ENCODE peak calls at places on chromosomes 16 and 17, in four cellular contexts. One of them, this sample, is unnamed.

GRCh38 chr16:73232555-73233422 is 184.9 kb upstream of the ZFHX3 start:
- DNase-seq in IMR-90: peak; percentile 100
- DNase-seq in fibroblast of lung: peak; percentile 97
- DNase-seq in H9: peak; percentile 49
- DNase-seq in this sample: no peak

GRCh38 chr16:4403133-4403949 is 13.1 kb downstream of the CORO7 start:
- DNase-seq in IMR-90: no peak
- DNase-seq in fibroblast of lung: no peak
- DNase-seq in H9: no peak
- DNase-seq in this sample: no peak

GRCh38 chr16:5479925-5480324 is 382.3 kb upstream of the EEF2KMT start:
- DNase-seq in IMR-90: no peak
- DNase-seq in fibroblast of lung: no peak
- DNase-seq in H9: no peak
- DNase-seq in this sample: no peak

GRCh38 chr16:66728117-66728787 is 23.2 kb downstream of the DYNC1LI2 start:
- DNase-seq in IMR-90: peak; percentile 67
- DNase-seq in fibroblast of lung: peak; percentile 62
- DNase-seq in H9: no peak
- DNase-seq in this sample: no peak

GRCh38 chr16:48499822-48500440 is 110.0 kb downstream of the N4BP1 start:
- DNase-seq in IMR-90: peak; percentile 93
- DNase-seq in fibroblast of lung: peak; percentile 94
- DNase-seq in H9: no peak
- DNase-seq in this sample: no peak

GRCh38 chr16:1793578-1794220 is at the start of gene IGFALS:
- DNase-seq in IMR-90: no peak
- DNase-seq in fibroblast of lung: no peak
- DNase-seq in H9: no peak
- DNase-seq in this sample: no peak

GRCh38 chr16:9843424-9844013 is 338.7 kb downstream of the GRIN2A start:
- DNase-seq in IMR-90: no peak
- DNase-seq in fibroblast of lung: peak; percentile 49
- DNase-seq in H9: no peak
- DNase-seq in this sample: no peak

GRCh38 chr17:67322039-67322787 is 44.2 kb downstream of the PSMD12 start:
- DNase-seq in IMR-90: no peak
- DNase-seq in fibroblast of lung: no peak
- DNase-seq in H9: peak; percentile 90
- DNase-seq in this sample: no peak

GRCh38 chr17:3986939-3987335 is 22.7 kb upstream of the ATP2A3 start:
- DNase-seq in IMR-90: no peak
- DNase-seq in fibroblast of lung: no peak
- DNase-seq in H9: no peak
- DNase-seq in this sample: no peak

GRCh38 chr17:60128171-60128859 is 21.5 kb upstream of the CA4 start:
- DNase-seq in IMR-90: no peak
- DNase-seq in fibroblast of lung: no peak
- DNase-seq in H9: no peak
- DNase-seq in this sample: no peak

GRCh38 chr17:61338874-61339478 is 60.7 kb upstream of the TBX2 start:
- DNase-seq in IMR-90: no peak
- DNase-seq in fibroblast of lung: no peak
- DNase-seq in H9: no peak
- DNase-seq in this sample: no peak

GRCh38 chr17:58120195-58120822 is 27.9 kb upstream of the OR4D1 start:
- DNase-seq in IMR-90: peak; percentile 66
- DNase-seq in fibroblast of lung: peak; percentile 54
- DNase-seq in H9: peak; percentile 78
- DNase-seq in this sample: peak; percentile 44

GRCh38 chr17:75915268-75915667 is 10.6 kb upstream of the MRPL38 start:
- DNase-seq in IMR-90: no peak
- DNase-seq in fibroblast of lung: no peak
- DNase-seq in H9: no peak
- DNase-seq in this sample: no peak

DNA sequence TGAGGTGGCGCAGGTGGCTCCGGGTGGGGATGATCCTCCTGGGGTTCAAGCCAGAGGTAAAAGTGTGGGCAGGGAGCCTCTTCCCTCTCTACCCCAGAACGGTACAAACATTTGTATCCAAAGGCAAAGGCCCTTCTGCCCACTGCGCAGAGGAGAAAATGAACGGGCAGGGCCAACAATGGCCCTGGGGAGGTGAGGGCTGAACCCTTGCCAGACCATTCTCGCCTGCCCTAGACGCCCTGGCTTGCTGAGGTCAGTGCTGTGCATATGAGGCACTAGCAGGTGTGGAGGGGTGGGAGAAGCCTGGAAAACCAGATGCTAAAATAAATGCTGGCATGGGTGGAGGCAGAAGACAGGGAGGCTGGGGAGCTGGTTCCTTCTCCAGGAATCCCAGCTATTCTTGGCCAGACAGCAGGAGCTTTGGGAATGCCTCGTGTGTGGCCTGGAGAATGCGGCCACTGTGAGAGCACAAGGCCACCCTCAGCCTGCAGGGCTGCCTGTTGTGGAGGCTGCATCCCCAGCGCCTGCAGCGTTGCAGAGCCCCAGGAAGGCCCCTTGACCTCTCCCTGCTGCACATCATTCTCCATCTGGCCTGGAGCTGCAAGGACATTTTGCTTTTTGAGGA is 4.5 kb downstream of the C17orf50 start:
- DNase-seq in IMR-90: no peak
- DNase-seq in fibroblast of lung: no peak
- DNase-seq in H9: no peak
- DNase-seq in this sample: no peak
- H2AFZ ChIP-seq in IMR-90: peak overlapping the region; percentile 43
- H2AFZ ChIP-seq in fibroblast of lung: no peak overlapping the region
- H2AFZ ChIP-seq in H9: no peak overlapping the region
- H2AFZ ChIP-seq in this sample: no peak overlapping the region

GRCh38 chr17:82961366-82962162 is 117.8 kb upstream of the METRNL start:
- DNase-seq in IMR-90: no peak
- DNase-seq in fibroblast of lung: no peak
- DNase-seq in H9: peak; percentile 26
- DNase-seq in this sample: no peak

GRCh38 chr17:82964851-82965341 is 114.5 kb upstream of the METRNL start:
- DNase-seq in IMR-90: no peak
- DNase-seq in fibroblast of lung: no peak
- DNase-seq in H9: peak; percentile 31
- DNase-seq in this sample: no peak

GRCh38 chr17:82965371-82965770 is 114.0 kb upstream of the METRNL start:
- DNase-seq in IMR-90: no peak
- DNase-seq in fibroblast of lung: no peak
- DNase-seq in H9: peak; percentile 27
- DNase-seq in this sample: no peak

GRCh38 chr17:82962163-82962720 is 117.2 kb upstream of the METRNL start:
- DNase-seq in IMR-90: peak; percentile 60
- DNase-seq in fibroblast of lung: peak; percentile 13
- DNase-seq in H9: no peak
- DNase-seq in this sample: no peak

DNA sequence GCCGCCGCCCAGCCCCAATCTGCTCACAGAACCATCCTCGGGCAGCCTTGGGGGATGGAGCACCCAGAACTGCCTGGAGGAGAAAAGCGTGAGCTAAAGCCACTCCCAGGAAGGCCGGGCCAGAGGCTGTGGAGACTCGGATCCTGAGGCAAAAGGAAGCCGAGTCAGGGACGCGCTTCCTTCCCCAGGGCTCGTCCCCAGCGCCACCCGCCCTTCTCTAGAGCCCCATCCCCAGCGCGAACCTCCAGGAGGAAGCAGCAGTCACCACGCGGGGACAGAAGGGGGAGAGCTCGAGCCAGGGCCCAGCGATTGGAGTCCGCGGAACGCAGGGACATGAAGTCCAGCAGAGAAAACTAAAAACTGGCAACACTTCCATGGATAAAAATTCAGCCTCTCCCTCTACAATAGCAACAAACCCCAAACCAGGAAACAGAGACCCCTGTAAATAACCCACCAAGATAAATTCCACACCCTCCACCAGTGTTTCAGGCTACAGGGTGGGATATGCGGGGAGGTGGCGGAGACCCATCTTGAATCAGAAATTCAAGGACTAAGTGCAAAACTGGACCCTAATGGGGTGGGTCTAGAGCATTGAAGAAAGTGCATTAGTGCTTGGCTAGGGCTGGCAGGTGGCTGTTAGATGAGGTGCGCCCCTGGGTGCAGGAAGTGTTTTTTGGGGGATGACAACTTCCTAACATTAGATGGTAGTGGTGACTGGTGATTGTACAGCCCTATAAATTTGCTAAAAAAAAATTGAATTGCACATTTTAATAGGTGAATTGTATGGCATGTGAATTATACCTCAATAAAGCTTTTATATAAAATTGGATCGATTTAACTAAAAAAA is 116.1 kb upstream of the METRNL start:
- DNase-seq in IMR-90: peak; percentile 77
- DNase-seq in fibroblast of lung: peak; percentile 62
- DNase-seq in H9: peak; percentile 90
- DNase-seq in this sample: no peak
- H2AFZ ChIP-seq in IMR-90: peak overlapping the region; percentile 92
- H2AFZ ChIP-seq in fibroblast of lung: peak overlapping the region; percentile 61
- H2AFZ ChIP-seq in H9: no peak overlapping the region
- H2AFZ ChIP-seq in this sample: peak overlapping the region; percentile 40

DNA sequence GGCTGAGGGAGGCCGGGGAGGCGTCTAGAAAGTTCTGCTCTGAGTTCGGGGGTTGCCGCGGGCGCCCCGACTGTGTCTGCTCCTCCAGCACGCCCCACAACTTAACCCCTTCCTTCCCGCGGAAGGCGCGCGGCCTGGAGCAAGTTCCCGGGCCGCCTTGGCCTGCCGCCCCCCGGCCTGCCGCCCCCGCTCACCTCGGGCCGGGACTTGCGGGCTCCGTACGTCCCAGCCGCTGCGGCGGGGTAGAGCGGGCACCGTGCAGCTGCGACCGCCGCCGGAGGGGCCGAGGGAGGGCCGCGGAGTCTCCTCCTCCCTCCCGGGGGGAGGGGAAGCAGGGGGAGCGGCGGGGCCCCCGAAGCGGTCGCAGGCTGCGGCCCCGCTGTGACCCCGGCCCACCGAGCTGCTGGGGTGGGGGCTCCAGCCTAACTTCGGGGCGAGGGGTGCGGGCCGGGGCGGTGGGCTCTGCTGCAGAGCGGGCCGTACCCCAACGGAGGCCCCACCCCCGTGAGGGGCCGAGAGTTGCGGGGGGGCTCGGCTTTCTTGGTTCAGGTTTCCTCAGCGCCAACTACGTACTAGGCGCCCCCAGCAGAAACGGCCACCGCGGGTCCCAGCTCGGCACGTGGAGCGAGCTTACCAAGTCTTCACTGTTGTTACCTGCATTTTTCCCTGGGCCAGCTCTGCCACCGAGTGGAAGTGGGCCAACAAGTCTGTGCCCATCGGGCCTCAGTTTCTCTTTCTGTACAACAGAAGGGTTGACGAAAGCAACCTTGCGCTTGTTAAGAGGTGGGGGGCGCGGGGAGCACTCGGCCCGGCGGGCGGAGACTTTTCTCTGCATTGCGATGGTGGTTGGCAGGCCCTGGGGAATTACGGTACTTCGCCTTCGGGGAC is at the start of gene CCDC102A:
- DNase-seq in IMR-90: no peak
- DNase-seq in fibroblast of lung: peak; percentile 54
- DNase-seq in H9: peak; percentile 57
- DNase-seq in this sample: no peak
- H2AFZ ChIP-seq in IMR-90: peak within 1 kb of the TSS; percentile 98
- H2AFZ ChIP-seq in fibroblast of lung: peak within 1 kb of the TSS; percentile 93
- H2AFZ ChIP-seq in H9: no peak within 1 kb of the TSS
- H2AFZ ChIP-seq in this sample: peak within 1 kb of the TSS; percentile 91

GRCh38 chr17:81159611-81160265 is 5.6 kb upstream of the PVALEF start:
- DNase-seq in IMR-90: no peak
- DNase-seq in fibroblast of lung: no peak
- DNase-seq in H9: no peak
- DNase-seq in this sample: no peak

GRCh38 chr17:81160306-81160705 is 5.0 kb upstream of the PVALEF start:
- DNase-seq in IMR-90: no peak
- DNase-seq in fibroblast of lung: no peak
- DNase-seq in H9: no peak
- DNase-seq in this sample: no peak

GRCh38 chr17:81161536-81161935 is 3.8 kb upstream of the PVALEF start:
- DNase-seq in IMR-90: no peak
- DNase-seq in fibroblast of lung: no peak
- DNase-seq in H9: no peak
- DNase-seq in this sample: no peak

GRCh38 chr17:81161972-81162371 is 3.3 kb upstream of the PVALEF start:
- DNase-seq in IMR-90: no peak
- DNase-seq in fibroblast of lung: no peak
- DNase-seq in H9: no peak
- DNase-seq in this sample: no peak

DNA sequence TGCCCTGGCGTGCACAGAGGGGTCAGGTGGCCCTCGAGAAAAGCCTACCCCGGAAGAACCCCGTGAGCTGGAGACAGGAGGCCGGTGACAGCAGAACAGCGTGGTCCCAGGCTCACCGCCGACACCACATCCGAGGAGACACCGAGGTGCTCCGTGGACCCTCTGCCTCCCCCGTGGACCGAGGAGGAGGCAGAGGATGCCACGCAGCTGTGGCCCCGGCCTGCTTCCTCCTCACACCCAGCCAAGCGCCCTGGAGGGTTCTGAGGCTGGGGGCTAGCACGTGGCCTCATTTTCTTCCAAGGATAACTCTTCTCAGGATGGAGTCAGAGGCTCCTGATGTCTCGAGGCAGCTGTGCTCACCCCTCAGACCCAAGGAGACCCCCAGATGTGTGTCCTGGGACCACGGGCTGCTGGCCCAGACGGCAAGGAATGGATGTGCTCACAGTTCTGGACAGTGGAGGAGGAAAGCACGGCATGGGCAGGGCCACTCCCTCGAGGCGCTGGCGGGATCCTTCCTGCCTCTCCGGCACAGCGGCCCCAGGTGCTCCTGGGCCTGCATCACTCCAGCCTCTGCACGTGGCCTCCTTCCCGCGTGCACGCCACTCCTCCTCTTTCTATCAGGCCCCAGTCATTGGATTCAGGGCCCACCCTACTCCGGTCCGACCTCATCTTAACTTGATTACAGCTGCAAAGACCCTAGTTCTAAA is 4.4 kb upstream of the PVALEF start:
- DNase-seq in IMR-90: no peak
- DNase-seq in fibroblast of lung: no peak
- DNase-seq in H9: no peak
- DNase-seq in this sample: no peak
- H2AFZ ChIP-seq in IMR-90: no peak overlapping the region
- H2AFZ ChIP-seq in fibroblast of lung: no peak overlapping the region
- H2AFZ ChIP-seq in H9: no peak overlapping the region
- H2AFZ ChIP-seq in this sample: no peak overlapping the region

GRCh38 chr16:53852678-53853077 is 148.7 kb downstream of the FTO start:
- DNase-seq in IMR-90: peak; percentile 10
- DNase-seq in fibroblast of lung: no peak
- DNase-seq in H9: no peak
- DNase-seq in this sample: no peak

GRCh38 chr16:53849585-53849984 is 145.6 kb downstream of the FTO start:
- DNase-seq in IMR-90: no peak
- DNase-seq in fibroblast of lung: no peak
- DNase-seq in H9: no peak
- DNase-seq in this sample: no peak

GRCh38 chr16:53848950-53849349 is 145.0 kb downstream of the FTO start:
- DNase-seq in IMR-90: no peak
- DNase-seq in fibroblast of lung: no peak
- DNase-seq in H9: no peak
- DNase-seq in this sample: no peak

GRCh38 chr16:53848277-53848942 is 144.5 kb downstream of the FTO start:
- DNase-seq in IMR-90: no peak
- DNase-seq in fibroblast of lung: no peak
- DNase-seq in H9: no peak
- DNase-seq in this sample: no peak

GRCh38 chr16:53849994-53850393 is 146.0 kb downstream of the FTO start:
- DNase-seq in IMR-90: no peak
- DNase-seq in fibroblast of lung: no peak
- DNase-seq in H9: no peak
- DNase-seq in this sample: no peak
- H2AFZ ChIP-seq in IMR-90: no peak overlapping the region
- H2AFZ ChIP-seq in fibroblast of lung: no peak overlapping the region
- H2AFZ ChIP-seq in H9: no peak overlapping the region
- H2AFZ ChIP-seq in this sample: no peak overlapping the region

This sample was measured in keratinocyte.